ENCODE peak calls at places on chromosome 7, in six cellular contexts. K is mucosa of descending colon; J is CD8-positive, alpha-beta T cell; X is SJCRH30; M is right atrium auricular region; B is left ventricle myocardium inferior. C is an unnamed sample.
A peak's percentile ranks its signal among the peaks of the same experiment; 100 is the strongest.

GRCh38 chr7:150311711-150312110 is 11.4 kb upstream of the LRRC61 start:
- DNase-seq in M (no peak), K (no peak), J (no peak), B (no peak), X (peak; percentile 95), C (no peak)

GRCh38 chr7:159070422-159071148 is 74.1 kb downstream of the VIPR2 start:
- DNase-seq in B (no peak), K (no peak), J (no peak), X (no peak), M (no peak), C (no peak)

GRCh38 chr7:323410-323809 is 33.4 kb downstream of the FOXL3 start:
- DNase-seq in X (no peak), J (no peak), M (no peak), B (no peak), K (peak; percentile 23), C (peak; percentile 15)

GRCh38 chr7:112905413-112905812 is 115.2 kb upstream of the TMEM168 start:
- DNase-seq in M (no peak), J (no peak), B (no peak), K (no peak), X (no peak), C (no peak)

GRCh38 chr7:20329389-20330175 is 1.1 kb upstream of the ITGB8 start:
- DNase-seq in M (peak; percentile 66), B (peak; percentile 42), J (no peak), K (peak; percentile 73), X (peak; percentile 92), C (peak; percentile 75)

GRCh38 chr7:30327813-30328212 is 43.4 kb downstream of the ZNRF2 start:
- DNase-seq in B (no peak), K (no peak), J (no peak), M (no peak), X (no peak), C (no peak)

GRCh38 chr7:29445736-29446135 is 117.9 kb upstream of the PRR15 start:
- DNase-seq in X (no peak), K (no peak), M (no peak), J (no peak), B (no peak), C (no peak)

GRCh38 chr7:50352282-50352681 is 47.8 kb downstream of the IKZF1 start:
- DNase-seq in J (no peak), B (no peak), X (no peak), K (no peak), M (no peak), C (no peak)

GRCh38 chr7:131285558-131285957 is 42.1 kb upstream of the MKLN1 start:
- DNase-seq in J (no peak), X (no peak), K (no peak), B (peak; percentile 33), M (no peak), C (no peak)

GRCh38 chr7:88452648-88453047 is 146.0 kb upstream of the STEAP4 start:
- DNase-seq in K (peak; percentile 28), X (no peak), B (no peak), M (no peak), J (no peak), C (no peak)

GRCh38 chr7:53473371-53473770 is 437.9 kb downstream of the POM121L12 start:
- DNase-seq in M (no peak), J (no peak), B (no peak), X (no peak), K (no peak), C (no peak)

GRCh38 chr7:66083677-66084076 is 8.1 kb downstream of the ASL start:
- DNase-seq in B (no peak), J (no peak), K (no peak), M (no peak), X (no peak), C (no peak)

GRCh38 chr7:28088032-28088431 is 92.6 kb downstream of the JAZF1 start:
- DNase-seq in B (no peak), K (no peak), J (no peak), X (no peak), M (no peak), C (no peak)

GRCh38 chr7:63065684-63066083 is 933.0 kb upstream of the ZNF722 start:
- DNase-seq in B (no peak), K (no peak), M (no peak), J (no peak), X (no peak), C (no peak)

GRCh38 chr7:25789701-25790240 is 362.2 kb upstream of the NFE2L3 start:
- DNase-seq in K (no peak), B (no peak), X (peak; percentile 74), J (no peak), M (no peak), C (no peak)

GRCh38 chr7:2120251-2120660 is 112.5 kb downstream of the MAD1L1 start:
- DNase-seq in B (no peak), J (peak; percentile 53), K (no peak), X (no peak), M (no peak), C (no peak)

GRCh38 chr7:28052933-28053332 is 127.7 kb downstream of the JAZF1 start:
- DNase-seq in J (no peak), B (no peak), K (no peak), M (no peak), X (peak; percentile 15), C (no peak)

GRCh38 chr7:97971120-97971989 is 18.6 kb downstream of the OCM2 start:
- DNase-seq in X (peak; percentile 30), J (peak; percentile 2), K (peak; percentile 31), B (no peak), M (no peak), C (no peak)

GRCh38 chr7:33640732-33641131 is 264.6 kb upstream of the BMPER start:
- DNase-seq in B (no peak), M (no peak), J (no peak), K (no peak), X (no peak), C (no peak)

GRCh38 chr7:42479452-42480303 is 242.7 kb upstream of the GLI3 start:
- DNase-seq in M (no peak), X (no peak), B (no peak), K (no peak), J (no peak), C (no peak)

GRCh38 chr7:31814187-31814586 is 127.2 kb downstream of the PPP1R17 start:
- DNase-seq in J (no peak), B (no peak), K (no peak), M (no peak), X (peak; percentile 20), C (no peak)

GRCh38 chr7:79622781-79623180 is 169.3 kb upstream of the MAGI2 start:
- DNase-seq in K (no peak), M (no peak), B (no peak), X (no peak), J (no peak), C (no peak)

GRCh38 chr7:45215611-45216062 is 58.0 kb downstream of the RAMP3 start:
- DNase-seq in M (peak; percentile 46), B (no peak), X (no peak), K (no peak), J (no peak), C (no peak)

GRCh38 chr7:92092210-92092609 is 42.1 kb downstream of the CYP51A1 start:
- DNase-seq in M (no peak), B (no peak), K (no peak), J (no peak), X (no peak), C (no peak)

GRCh38 chr7:78006063-78006755 is 207.6 kb downstream of the PHTF2 start:
- DNase-seq in M (no peak), K (no peak), B (no peak), J (no peak), X (no peak), C (no peak)

DNA sequence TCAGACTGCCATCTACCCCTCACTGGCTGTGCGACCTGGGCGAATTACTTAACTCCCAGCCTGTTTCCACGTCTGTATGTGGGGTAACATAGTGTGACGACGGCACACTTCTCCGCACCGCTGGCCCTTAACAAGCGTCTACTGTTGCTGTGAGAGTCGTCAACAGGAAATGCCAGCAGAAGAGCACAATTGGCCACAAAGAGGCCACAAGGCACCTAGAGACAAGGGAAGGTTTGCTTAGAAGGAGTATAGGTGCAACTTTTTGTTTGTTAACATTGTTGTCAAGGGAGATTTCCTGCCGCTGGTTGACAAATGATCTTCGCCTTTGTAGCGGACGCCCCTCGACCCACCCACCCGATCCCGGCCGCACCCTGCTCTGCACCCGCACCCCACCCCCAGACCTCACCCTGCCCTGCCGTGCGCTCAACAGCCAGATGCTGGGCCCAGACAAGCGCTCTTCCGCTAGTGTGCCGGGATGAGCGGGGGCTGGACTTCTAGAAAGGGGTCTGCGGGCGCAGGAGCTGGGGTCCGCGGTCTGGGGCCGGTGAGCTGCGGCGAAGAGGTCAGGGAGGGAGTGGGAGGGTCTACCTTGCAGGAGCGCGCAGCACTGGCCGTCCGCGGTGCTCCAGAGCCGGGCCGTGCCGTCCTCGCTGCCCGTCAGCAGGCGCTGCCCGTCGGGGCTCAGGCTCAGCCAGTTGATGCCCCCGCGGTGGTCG is 841 bp downstream of the WDR86 start:
- DNase-seq in M (no peak), X (no peak), J (peak; percentile 46), B (no peak), K (peak; percentile 29), C (peak; percentile 50)
- H3K4me3 ChIP-seq in M (peak overlapping the region; percentile 44), X (peak overlapping the region; percentile 67), J (peak overlapping the region; percentile 58), B (peak overlapping the region; percentile 68), K (no peak overlapping the region), C (peak overlapping the region; percentile 50)

GRCh38 chr7:47570649-47571050 is 11.3 kb downstream of the TNS3 start:
- DNase-seq in B (no peak), X (no peak), J (no peak), K (peak; percentile 29), M (no peak), C (no peak)
- H3K4me1 ChIP-seq in B (peaks cover 54% of the 10 kb centered on the region), X (peaks cover 15% of the 10 kb centered on the region), J (no peaks in the 10 kb centered on the region), K (peaks cover 53% of the 10 kb centered on the region), M (no peaks in the 10 kb centered on the region), C (peaks cover 85% of the 10 kb centered on the region)

GRCh38 chr7:135801877-135802276 is 53.3 kb upstream of the FAM180A start:
- DNase-seq in M (no peak), B (no peak), X (no peak), K (no peak), J (no peak), C (no peak)

GRCh38 chr7:135799881-135800280 is 51.3 kb upstream of the FAM180A start:
- DNase-seq in M (no peak), K (no peak), J (no peak), X (no peak), B (no peak), C (no peak)

GRCh38 chr7:135801045-135801693 is 52.6 kb upstream of the FAM180A start:
- DNase-seq in M (peak; percentile 18), B (no peak), J (no peak), K (no peak), X (peak; percentile 83), C (no peak)

GRCh38 chr7:135802697-135803096 is 54.1 kb upstream of the FAM180A start:
- DNase-seq in J (no peak), M (no peak), X (no peak), B (no peak), K (no peak), C (no peak)

GRCh38 chr7:135800560-135800959 is 51.9 kb upstream of the FAM180A start:
- DNase-seq in B (no peak), K (no peak), M (no peak), J (no peak), X (no peak), C (no peak)
- H3K4me3 ChIP-seq in B (peak overlapping the region; percentile 14), K (no peak overlapping the region), M (no peak overlapping the region), J (no peak overlapping the region), X (no peak overlapping the region), C (no peak overlapping the region)

DNA sequence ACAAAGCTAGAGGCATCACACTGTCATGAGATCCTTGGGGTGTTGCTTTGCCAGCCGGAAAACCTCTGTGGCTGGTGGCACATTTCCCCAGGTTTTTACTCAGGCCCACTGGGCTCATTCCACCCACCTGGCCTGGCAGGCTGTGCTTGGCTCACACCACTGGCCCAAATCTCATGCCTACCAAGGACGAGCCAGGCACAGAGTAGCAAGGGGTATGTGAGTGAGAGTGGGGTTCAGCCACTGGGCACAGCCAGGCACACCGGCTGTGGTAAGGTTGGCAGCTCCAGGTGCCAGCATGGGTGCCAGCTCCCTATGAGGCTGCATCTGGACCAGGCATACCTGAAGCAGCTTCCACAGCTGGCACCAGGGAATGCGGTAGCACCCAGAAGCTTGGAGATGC is 21.4 kb downstream of the STEAP1 start:
- DNase-seq in B (no peak), M (no peak), X (no peak), J (no peak), K (no peak), C (no peak)
- H3K4me1 ChIP-seq in B (no peaks in the 10 kb centered on the region), M (no peaks in the 10 kb centered on the region), X (no peaks in the 10 kb centered on the region), J (no peaks in the 10 kb centered on the region), K (peaks cover 7% of the 10 kb centered on the region), C (no peaks in the 10 kb centered on the region)

C was measured in lower lobe of right lung.